ENCODE peak calls at places on chromosomes 11 and 22, in six cellular contexts. R is osteoblast, E is iPS DF 6.9, P is A549, N is thoracic aorta, H is heart right ventricle. V is an unnamed sample. For H3K4me1, the result is how much of the 10 kb centered on the place peaks cover.

GRCh38 chr11:111411456-111411855 is 32.4 kb upstream of the POU2AF1 start:
- DNase-seq in R (no peak), E (no peak), P (no peak), N (no peak), H (no peak), V (no peak)

GRCh38 chr11:8699903-8700302 is 17.3 kb downstream of the RPL27A start:
- DNase-seq in R (peak), E (no peak), P (no peak), N (no peak), H (no peak), V (no peak)

GRCh38 chr11:86524603-86525352 is 147.6 kb downstream of the ME3 start:
- DNase-seq in R (peak), E (no peak), P (peak), N (no peak), H (no peak), V (no peak)

GRCh38 chr11:64246874-64247728 is at the start of gene PPP1R14B:
- DNase-seq in R (peak), E (no peak), P (peak), N (peak), H (peak), V (peak)

GRCh38 chr11:61950035-61950547 is at the start of gene BEST1:
- DNase-seq in R (no peak), E (no peak), P (no peak), N (no peak), H (no peak), V (no peak)

GRCh38 chr11:2221024-2221423 is 49.4 kb downstream of the ASCL2 start:
- DNase-seq in R (no peak), E (no peak), P (no peak), N (no peak), H (no peak), V (no peak)

GRCh38 chr11:41431784-41432183 is 27.7 kb downstream of the LRRC4C start:
- DNase-seq in R (no peak), E (peak), P (peak), N (no peak), H (no peak), V (no peak)

GRCh38 chr11:91773090-91773489 is 451.5 kb upstream of the FAT3 start:
- DNase-seq in R (no peak), E (no peak), P (peak), N (no peak), H (no peak), V (no peak)

GRCh38 chr11:85826096-85826855 is 15.3 kb upstream of the SYTL2 start:
- DNase-seq in R (peak), E (no peak), P (peak), N (no peak), H (peak), V (no peak)

GRCh38 chr11:96111308-96111707 is 187.4 kb upstream of the MTMR2 start:
- DNase-seq in R (no peak), E (no peak), P (no peak), N (no peak), H (no peak), V (no peak)
- H3K4me1 ChIP-seq in R (under half), E (under half), P (under half), N (under half), H (under half), V (under half)

GRCh38 chr22:23400286-23400981 is 179.7 kb downstream of the IGLL1 start:
- DNase-seq in R (peak), E (no peak), P (no peak), N (no peak), H (no peak), V (no peak)

GRCh38 chr22:23399367-23400285 is 180.5 kb downstream of the IGLL1 start:
- DNase-seq in R (peak), E (no peak), P (no peak), N (no peak), H (no peak), V (no peak)

GRCh38 chr22:23401910-23402274 is 178.2 kb downstream of the IGLL1 start:
- DNase-seq in R (peak), E (no peak), P (no peak), N (no peak), H (no peak), V (no peak)

GRCh38 chr22:23402275-23403151 is 177.6 kb downstream of the IGLL1 start:
- DNase-seq in R (peak), E (no peak), P (peak), N (no peak), H (peak), V (no peak)

DNA sequence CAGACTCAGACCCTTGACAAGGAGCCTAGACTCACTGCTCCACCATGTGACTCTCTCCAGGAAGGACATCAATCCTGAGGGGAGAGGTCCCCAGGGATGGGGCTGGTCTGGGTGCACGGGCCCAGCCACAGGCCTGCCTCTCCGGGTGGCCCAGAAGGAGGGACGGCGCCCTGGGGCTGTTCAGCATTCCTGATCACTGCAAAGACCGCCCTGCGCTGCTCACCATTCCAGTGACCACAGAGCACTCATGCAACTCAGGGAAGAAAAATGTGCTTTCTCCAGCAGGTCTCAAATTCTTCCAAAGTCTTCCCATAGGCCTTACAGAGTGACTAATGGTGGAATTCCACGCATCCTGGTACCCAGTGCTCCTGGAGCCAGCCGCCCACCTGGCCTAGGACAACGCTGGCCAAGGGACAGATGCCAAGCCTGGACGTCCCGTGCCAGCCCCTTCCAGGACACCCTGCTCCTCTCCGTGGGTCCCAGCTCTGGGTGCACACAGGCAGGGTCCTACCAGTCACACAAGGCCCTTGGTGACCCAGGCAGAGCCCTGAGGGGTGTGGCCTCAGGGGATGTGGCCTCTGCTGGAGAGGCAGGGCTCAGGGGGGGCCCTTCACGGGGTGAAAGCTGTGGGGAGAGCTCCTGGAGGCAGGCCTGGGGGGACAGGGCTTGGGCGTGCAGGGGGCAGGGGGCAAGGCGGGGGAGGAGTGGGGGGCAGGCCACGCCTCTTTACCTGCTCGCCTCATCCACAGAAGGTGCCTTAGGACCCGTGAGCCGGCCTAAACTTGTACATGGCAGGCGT is 178.8 kb downstream of the IGLL1 start:
- DNase-seq in R (peak), E (no peak), P (no peak), N (no peak), H (no peak), V (no peak)
- H3K4me1 ChIP-seq in R (under half), E (under half), P (under half), N (under half), H (under half), V (under half)

GRCh38 chr11:128738942-128739341 is 45.1 kb downstream of the FLI1 start:
- DNase-seq in R (no peak), E (no peak), P (no peak), N (no peak), H (no peak), V (no peak)
- H3K4me1 ChIP-seq in R (under half), E (under half), P (under half), N (under half), H (under half), V (under half)

GRCh38 chr11:72637198-72637597 is 37.0 kb downstream of the PDE2A start:
- DNase-seq in R (no peak), E (no peak), P (no peak), N (no peak), H (no peak), V (no peak)
- H3K4me1 ChIP-seq in R (under half), E (under half), P (under half), N (under half), H (under half), V (under half)

GRCh38 chr22:37910863-37911262 is 4.8 kb downstream of the MICALL1 start:
- DNase-seq in R (peak), E (no peak), P (no peak), N (no peak), H (no peak), V (no peak)
- H3K4me1 ChIP-seq in R (under half), E (under half), P (under half), N (under half), H (under half), V (under half)

DNA sequence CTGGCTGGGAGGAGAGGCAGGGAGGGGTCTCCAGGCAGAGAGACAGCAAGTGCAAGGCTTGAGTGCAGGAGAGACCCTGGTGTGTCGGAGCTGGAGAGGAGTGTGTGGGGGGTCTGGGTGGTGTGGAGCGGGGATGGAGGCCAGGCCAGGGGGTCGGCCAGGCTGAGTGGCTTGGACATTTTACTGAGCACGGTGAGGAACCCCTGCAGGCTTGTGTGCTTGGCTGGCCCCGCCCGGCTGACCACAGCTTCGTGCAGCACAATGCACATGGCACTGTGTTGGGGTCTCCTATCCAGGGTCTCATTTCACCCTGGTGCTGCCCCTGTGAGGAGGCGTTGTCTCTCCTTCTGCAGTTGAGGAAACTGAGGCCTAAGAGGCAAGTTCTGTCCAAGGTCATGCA is 5.6 kb downstream of the MYEOV start:
- DNase-seq in R (no peak), E (no peak), P (no peak), N (no peak), H (no peak), V (no peak)
- H3K4me1 ChIP-seq in R (half or more), E (under half), P (half or more), N (under half), H (under half), V (under half)

V was measured in gastrocnemius medialis.